ENCODE peak calls at places on chromosomes 6 and 20, in seven cellular contexts. K is Karpas-422, D is fibroblast of lung, A is K562, E is PC-3, W is GM23338, O is neural progenitor cell. N is an unnamed sample. For H4K20me1, the result is how much of the 10 kb centered on the place peaks cover.

GRCh38 chr6:31355540-31355988 is 1.4 kb downstream of the HLA-B start:
- DNase-seq in A (no peak), O (no peak), E (no peak), D (no peak), W (no peak), K (no peak), N (no peak)

GRCh38 chr6:20202070-20202658 is 10.1 kb downstream of the MBOAT1 start:
- DNase-seq in K (no peak), D (peak), A (no peak), W (no peak), E (peak), O (no peak), N (no peak)

GRCh38 chr6:11368760-11369159 is 136.3 kb upstream of the NEDD9 start:
- DNase-seq in W (no peak), D (peak), E (peak), K (no peak), O (no peak), A (no peak), N (no peak)

GRCh38 chr6:33583591-33584155 is 3.6 kb upstream of the BAK1 start:
- DNase-seq in W (peak), D (no peak), A (peak), K (peak), O (peak), E (peak), N (peak)

GRCh38 chr6:43113431-43114260 is 37.5 kb downstream of the PTK7 start:
- DNase-seq in W (no peak), E (no peak), O (no peak), K (no peak), D (no peak), A (no peak), N (no peak)

GRCh38 chr6:16374796-16375195 is 136.4 kb downstream of the GMPR start:
- DNase-seq in E (no peak), D (peak), O (peak), W (no peak), A (no peak), K (peak), N (no peak)

GRCh38 chr6:63527658-63528514 is 44.4 kb upstream of the LOC128125822 start:
- DNase-seq in K (no peak), O (no peak), E (peak), W (no peak), A (no peak), D (peak), N (peak)

GRCh38 chr20:16385462-16385861 is 187.8 kb downstream of the KIF16B start:
- DNase-seq in A (no peak), D (no peak), W (no peak), O (no peak), E (no peak), K (no peak), N (peak)

GRCh38 chr6:142297996-142298753 is 3.6 kb upstream of the ADGRG6 start:
- DNase-seq in K (no peak), W (no peak), O (no peak), A (no peak), E (peak), D (peak), N (peak)

GRCh38 chr6:13053080-13053479 is 275.3 kb downstream of the TBC1D7 start:
- DNase-seq in K (no peak), A (no peak), W (peak), O (no peak), E (no peak), D (no peak), N (no peak)

GRCh38 chr6:1325471-1326309 is 13.8 kb downstream of the FOXQ1 start:
- DNase-seq in E (peak), K (no peak), A (no peak), D (peak), O (no peak), W (no peak), N (peak)

GRCh38 chr6:84645000-84645399 is 119.4 kb downstream of the TBX18 start:
- DNase-seq in E (peak), A (no peak), K (no peak), O (no peak), D (peak), W (no peak), N (no peak)

GRCh38 chr6:73393278-73393677 is 1.4 kb upstream of the DDX43 start:
- DNase-seq in A (no peak), K (no peak), O (no peak), D (peak), W (no peak), E (peak), N (peak)

GRCh38 chr6:157107915-157108651 is 215.2 kb downstream of the TMEM242 start:
- DNase-seq in K (no peak), A (peak), E (peak), O (no peak), D (peak), W (no peak), N (peak)

GRCh38 chr20:51387125-51387865 is 155.2 kb downstream of the NFATC2 start:
- DNase-seq in E (no peak), D (no peak), W (peak), O (peak), K (peak), A (no peak), N (no peak)

GRCh38 chr20:58058421-58059140 is 169.9 kb downstream of the ANKRD60 start:
- DNase-seq in O (no peak), K (no peak), A (no peak), D (no peak), W (no peak), E (no peak), N (no peak)

GRCh38 chr20:992801-993535 is 9.1 kb downstream of the RSPO4 start:
- DNase-seq in E (no peak), W (no peak), O (no peak), D (no peak), A (no peak), K (no peak), N (no peak)

GRCh38 chr6:158257425-158257759 is 54.9 kb upstream of the TULP4 start:
- DNase-seq in A (no peak), E (no peak), K (no peak), D (no peak), W (no peak), O (no peak), N (no peak)
- H4K20me1 ChIP-seq in A (under half), E (under half), K (under half), D (under half), W (under half), O (under half), N (under half)

GRCh38 chr6:52517502-52518278 is 59.2 kb downstream of the TRAM2 start:
- DNase-seq in D (peak), E (peak), W (peak), K (no peak), A (peak), O (peak), N (peak)
- H3K4me3 ChIP-seq in D (no peak), E (peak), W (peak), K (no peak), A (peak), O (no peak), N (peak)

GRCh38 chr20:59777814-59778575 is 155.4 kb downstream of the SYCP2 start:
- DNase-seq in K (no peak), A (no peak), D (no peak), W (no peak), O (no peak), E (no peak), N (no peak)

GRCh38 chr20:59777321-59777705 is 156.1 kb downstream of the SYCP2 start:
- DNase-seq in O (no peak), D (no peak), K (no peak), E (no peak), A (no peak), W (no peak), N (no peak)

GRCh38 chr20:59775221-59776055 is 158.0 kb downstream of the SYCP2 start:
- DNase-seq in O (no peak), E (no peak), D (no peak), W (no peak), K (no peak), A (no peak), N (no peak)

GRCh38 chr20:59776626-59777320 is 156.7 kb downstream of the SYCP2 start:
- DNase-seq in D (no peak), A (no peak), O (no peak), W (no peak), E (no peak), K (no peak), N (peak)

DNA sequence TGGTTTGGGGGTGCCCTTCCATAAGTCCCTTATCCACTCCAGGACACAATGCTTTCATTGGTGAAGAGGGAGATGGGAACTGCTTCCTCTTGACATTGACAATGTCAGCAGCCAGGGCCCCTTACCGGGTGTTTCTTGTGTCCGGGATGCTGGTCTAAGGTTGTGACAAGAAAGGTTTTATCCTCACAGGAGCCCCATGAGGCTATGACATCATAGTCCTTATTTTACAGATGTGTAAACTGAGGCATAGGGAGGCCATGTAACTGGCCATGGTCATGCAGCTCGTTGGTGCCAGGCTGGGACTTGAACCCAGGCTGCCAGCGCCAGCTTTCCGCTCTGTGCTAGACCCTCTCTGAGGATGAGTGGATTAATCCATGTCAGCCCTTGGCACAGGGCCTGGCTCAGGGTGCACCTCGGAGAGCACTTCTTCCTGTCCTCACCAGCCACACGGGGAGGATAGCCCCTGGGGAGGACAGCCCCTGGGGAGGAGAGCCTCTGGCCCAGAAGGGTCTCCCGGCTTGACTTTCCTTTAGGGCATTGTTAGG is 157.3 kb downstream of the SYCP2 start:
- DNase-seq in K (no peak), W (no peak), A (no peak), E (no peak), O (no peak), D (no peak), N (peak)
- H4K20me1 ChIP-seq in K (under half), W (under half), A (under half), E (under half), O (under half), D (under half), N (under half)

GRCh38 chr6:26224940-26225847 is 138.0 kb downstream of the HFE start:
- DNase-seq in D (peak), E (peak), A (no peak), W (peak), K (no peak), O (peak), N (peak)
- H3K4me3 ChIP-seq in D (peak), E (peak), A (no peak), W (peak), K (no peak), O (peak), N (peak)

GRCh38 chr6:37897321-37897720 is 77.8 kb downstream of the ZFAND3 start:
- DNase-seq in E (peak), D (peak), W (peak), O (no peak), K (no peak), A (peak), N (no peak)
- H4K20me1 ChIP-seq in E (under half), D (under half), W (under half), O (half or more), K (half or more), A (under half), N (half or more)

GRCh38 chr20:62640870-62641748 is 1.2 kb upstream of the SLCO4A1 start:
- DNase-seq in D (no peak), A (no peak), K (no peak), O (no peak), E (no peak), W (no peak), N (no peak)
- H3K4me3 ChIP-seq in D (no peak), A (peak), K (no peak), O (peak), E (peak), W (peak), N (no peak)

GRCh38 chr6:160068346-160068745 is 53.3 kb upstream of the SLC22A1 start:
- DNase-seq in K (no peak), E (no peak), A (no peak), D (no peak), W (no peak), O (no peak), N (no peak)
- H4K20me1 ChIP-seq in K (under half), E (under half), A (under half), D (under half), W (under half), O (under half), N (under half)

GRCh38 chr20:49037962-49038387 is 8.1 kb upstream of the CSE1L start:
- DNase-seq in E (no peak), D (peak), A (no peak), O (no peak), W (no peak), K (no peak), N (no peak)

GRCh38 chr20:49032455-49032854 is 13.7 kb upstream of the CSE1L start:
- DNase-seq in A (no peak), W (no peak), K (no peak), E (no peak), O (no peak), D (no peak), N (no peak)

GRCh38 chr20:49029203-49029602 is 16.9 kb upstream of the CSE1L start:
- DNase-seq in A (no peak), W (no peak), E (no peak), O (no peak), D (peak), K (no peak), N (peak)

GRCh38 chr20:49030954-49031619 is 15.0 kb upstream of the CSE1L start:
- DNase-seq in O (no peak), D (peak), K (no peak), A (no peak), W (no peak), E (no peak), N (no peak)

DNA sequence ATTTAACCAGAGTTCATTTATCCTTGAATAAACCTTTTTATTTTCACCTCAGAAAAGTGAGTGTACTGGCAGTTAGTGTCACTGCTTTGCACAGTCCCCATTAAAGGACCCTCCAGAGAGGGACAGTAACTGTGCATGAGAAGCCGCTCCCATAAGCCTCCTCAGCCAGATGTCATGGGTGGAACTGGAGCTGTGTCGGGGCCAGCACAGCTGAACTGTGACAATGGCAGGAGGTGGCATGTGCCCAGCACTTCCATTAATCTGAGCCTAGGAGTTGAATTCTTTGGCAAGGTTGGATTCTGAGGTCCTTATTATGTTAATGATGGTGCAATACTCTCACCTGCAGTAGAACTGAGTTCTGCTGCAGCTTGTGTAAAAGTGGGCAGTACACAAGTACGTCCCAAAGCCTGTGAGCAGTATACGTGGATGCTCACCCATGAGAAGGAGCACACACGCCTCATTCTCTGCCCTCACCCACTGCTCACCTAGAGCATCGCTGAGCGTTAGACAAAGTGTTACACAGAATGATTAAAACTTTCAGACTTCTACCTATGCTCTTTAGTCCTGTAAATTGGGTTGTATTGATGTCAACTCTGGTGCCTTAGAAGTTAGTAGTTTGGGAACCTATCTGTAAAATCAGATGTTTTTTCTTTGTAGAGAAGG is 11.9 kb upstream of the CSE1L start:
- DNase-seq in W (no peak), O (no peak), K (no peak), E (no peak), D (no peak), A (no peak), N (no peak)
- H3K4me3 ChIP-seq in W (no peak), O (no peak), K (no peak), E (no peak), D (no peak), A (no peak), N (no peak)

N was measured in osteoblast.